ENCODE peak calls at places on chromosomes 11 and 22, in nine cellular contexts. L is prostate gland, O is IMR-90, H is psoas muscle, J is mucosa of descending colon, G is AG04450, Q is chondrocyte, V is cardiac fibroblast, Z is AG09309. N is an unnamed sample.

GRCh38 chr22:17880468-17880867 is 106.2 kb upstream of the BID start:
- DNase-seq in L (no peak), O (no peak), H (no peak), J (peak), G (no peak), Q (no peak), V (no peak), Z (no peak), N (no peak)

GRCh38 chr11:21727102-21727501 is 465.8 kb upstream of the ANO5 start:
- DNase-seq in L (no peak), O (no peak), H (no peak), J (no peak), G (no peak), Q (no peak), V (no peak), Z (no peak), N (no peak)

GRCh38 chr11:43575931-43576833 is 104.4 kb upstream of the HSD17B12 start:
- DNase-seq in L (no peak), O (no peak), H (no peak), J (no peak), G (no peak), Q (no peak), V (peak), Z (no peak), N (no peak)

GRCh38 chr22:47836957-47837356 is 1074.5 kb downstream of the TBC1D22A start:
- DNase-seq in L (no peak), O (no peak), H (no peak), J (no peak), G (no peak), Q (no peak), V (no peak), Z (no peak), N (no peak)

GRCh38 chr22:24423519-24424000 is 3.8 kb upstream of the ADORA2A start:
- DNase-seq in L (no peak), O (no peak), H (peak), J (peak), G (no peak), Q (no peak), V (peak), Z (no peak), N (peak)

GRCh38 chr11:70429428-70429705 is 31.0 kb downstream of the CTTN start:
- DNase-seq in L (no peak), O (no peak), H (no peak), J (no peak), G (no peak), Q (peak), V (no peak), Z (no peak), N (no peak)

GRCh38 chr11:82797595-82797971 is 63.9 kb upstream of the FAM181B start:
- DNase-seq in L (no peak), O (no peak), H (no peak), J (no peak), G (no peak), Q (no peak), V (no peak), Z (no peak), N (no peak)

GRCh38 chr22:17471901-17472566 is 91.3 kb upstream of the SLC25A18 start:
- DNase-seq in L (no peak), O (no peak), H (no peak), J (no peak), G (no peak), Q (no peak), V (no peak), Z (no peak), N (no peak)

GRCh38 chr22:28441720-28442263 is 237.8 kb downstream of the TTC28 start:
- DNase-seq in L (peak), O (no peak), H (no peak), J (no peak), G (no peak), Q (no peak), V (peak), Z (no peak), N (no peak)

GRCh38 chr11:13010737-13011342 is 1.7 kb downstream of the RASSF10 start:
- DNase-seq in L (no peak), O (no peak), H (no peak), J (peak), G (no peak), Q (no peak), V (no peak), Z (no peak), N (peak)

GRCh38 chr22:39612811-39613548 is 42.4 kb downstream of the CACNA1I start:
- DNase-seq in L (no peak), O (no peak), H (no peak), J (no peak), G (no peak), Q (no peak), V (no peak), Z (no peak), N (no peak)

GRCh38 chr22:35634981-35635540 is 13.2 kb upstream of the APOL6 start:
- DNase-seq in L (no peak), O (peak), H (no peak), J (no peak), G (no peak), Q (no peak), V (no peak), Z (no peak), N (no peak)

GRCh38 chr22:38162881-38163843 is 18.5 kb downstream of the PLA2G6 start:
- DNase-seq in L (no peak), O (no peak), H (no peak), J (no peak), G (no peak), Q (no peak), V (no peak), Z (no peak), N (no peak)

GRCh38 chr11:18065572-18065971 is 19.5 kb upstream of the TPH1 start:
- DNase-seq in L (peak), O (no peak), H (no peak), J (peak), G (no peak), Q (no peak), V (no peak), Z (no peak), N (no peak)

GRCh38 chr11:126886636-126887035 is 113.9 kb downstream of the KIRREL3 start:
- DNase-seq in L (no peak), O (no peak), H (no peak), J (no peak), G (no peak), Q (no peak), V (no peak), Z (no peak), N (no peak)

GRCh38 chr22:21887841-21888240 is 20.4 kb upstream of the MAPK1 start:
- DNase-seq in L (no peak), O (no peak), H (no peak), J (no peak), G (no peak), Q (no peak), V (no peak), Z (no peak), N (no peak)

GRCh38 chr11:65646921-65647701 is 9.2 kb downstream of the SIPA1 start:
- DNase-seq in L (peak), O (no peak), H (peak), J (peak), G (no peak), Q (peak), V (peak), Z (no peak), N (no peak)

GRCh38 chr22:47198801-47199251 is 436.4 kb downstream of the TBC1D22A start:
- DNase-seq in L (no peak), O (no peak), H (no peak), J (no peak), G (no peak), Q (no peak), V (no peak), Z (no peak), N (no peak)

GRCh38 chr11:17218403-17218802 is 10.6 kb upstream of the PIK3C2A start:
- DNase-seq in L (no peak), O (no peak), H (no peak), J (no peak), G (no peak), Q (no peak), V (no peak), Z (no peak), N (no peak)

GRCh38 chr11:102559839-102560238 is 29.3 kb upstream of the MMP7 start:
- DNase-seq in L (no peak), O (no peak), H (no peak), J (no peak), G (no peak), Q (no peak), V (no peak), Z (no peak), N (no peak)

GRCh38 chr22:43151251-43152000 is at the start of gene TSPO:
- DNase-seq in L (peak), O (peak), H (peak), J (peak), G (no peak), Q (no peak), V (peak), Z (no peak), N (peak)

GRCh38 chr11:81237139-81237538 is 1496.5 kb downstream of the FAM181B start:
- DNase-seq in L (peak), O (peak), H (no peak), J (no peak), G (no peak), Q (no peak), V (peak), Z (no peak), N (peak)

GRCh38 chr11:56624661-56625110 is 10.0 kb upstream of the OR5M1 start:
- DNase-seq in L (peak), O (peak), H (no peak), J (no peak), G (no peak), Q (no peak), V (peak), Z (peak), N (no peak)

GRCh38 chr11:13368041-13368446 is 90.5 kb downstream of the BMAL1 start:
- DNase-seq in L (no peak), O (peak), H (no peak), J (no peak), G (no peak), Q (no peak), V (peak), Z (no peak), N (no peak)

GRCh38 chr11:94737171-94737611 is 31.0 kb upstream of the AMOTL1 start:
- DNase-seq in L (no peak), O (peak), H (no peak), J (no peak), G (no peak), Q (no peak), V (no peak), Z (no peak), N (no peak)

GRCh38 chr22:29700949-29701927 is 18.6 kb upstream of the CABP7 start:
- DNase-seq in L (no peak), O (peak), H (no peak), J (peak), G (no peak), Q (no peak), V (peak), Z (no peak), N (no peak)
- TF ChIP-seq CTCF in L (no peak), O (peak), H (no peak), J (no peak), G (peak), Q (peak), V (peak), Z (no peak), N (peak)

GRCh38 chr22:50267591-50268390 is 2.4 kb downstream of the MAPK11 start:
- DNase-seq in L (peak), O (peak), H (peak), J (peak), G (no peak), Q (no peak), V (peak), Z (no peak), N (no peak)
- TF ChIP-seq CTCF in L (peak), O (peak), H (peak), J (no peak), G (peak), Q (peak), V (peak), Z (peak), N (peak)

GRCh38 chr11:1197431-1197885 is 25.4 kb upstream of the MUC5B start:
- DNase-seq in L (no peak), O (no peak), H (peak), J (peak), G (no peak), Q (peak), V (no peak), Z (no peak), N (no peak)
- TF ChIP-seq CTCF in L (no peak), O (no peak), H (no peak), J (no peak), G (no peak), Q (no peak), V (no peak), Z (no peak), N (no peak)

GRCh38 chr11:110738641-110739040 is 26.4 kb upstream of the ARHGAP20 start:
- DNase-seq in L (no peak), O (no peak), H (no peak), J (no peak), G (no peak), Q (no peak), V (no peak), Z (no peak), N (no peak)
- TF ChIP-seq CTCF in L (no peak), O (no peak), H (no peak), J (no peak), G (no peak), Q (no peak), V (no peak), Z (no peak), N (no peak)

GRCh38 chr11:60485987-60486386 is 6.6 kb upstream of the MS4A12 start:
- DNase-seq in L (peak), O (no peak), H (no peak), J (no peak), G (no peak), Q (no peak), V (no peak), Z (no peak), N (peak)
- TF ChIP-seq CTCF in L (peak), O (no peak), H (no peak), J (no peak), G (no peak), Q (peak), V (no peak), Z (no peak), N (peak)

GRCh38 chr11:32173977-32174376 is 83.1 kb downstream of the RCN1 start:
- DNase-seq in L (no peak), O (no peak), H (no peak), J (no peak), G (no peak), Q (no peak), V (no peak), Z (no peak), N (no peak)

GRCh38 chr11:32172771-32173170 is 81.9 kb downstream of the RCN1 start:
- DNase-seq in L (peak), O (peak), H (no peak), J (no peak), G (no peak), Q (no peak), V (peak), Z (no peak), N (no peak)

GRCh38 chr11:32168924-32169323 is 78.0 kb downstream of the RCN1 start:
- DNase-seq in L (no peak), O (no peak), H (no peak), J (no peak), G (no peak), Q (no peak), V (no peak), Z (no peak), N (no peak)

GRCh38 chr11:32176223-32176811 is 85.4 kb downstream of the RCN1 start:
- DNase-seq in L (peak), O (peak), H (peak), J (peak), G (peak), Q (no peak), V (peak), Z (peak), N (peak)

DNA sequence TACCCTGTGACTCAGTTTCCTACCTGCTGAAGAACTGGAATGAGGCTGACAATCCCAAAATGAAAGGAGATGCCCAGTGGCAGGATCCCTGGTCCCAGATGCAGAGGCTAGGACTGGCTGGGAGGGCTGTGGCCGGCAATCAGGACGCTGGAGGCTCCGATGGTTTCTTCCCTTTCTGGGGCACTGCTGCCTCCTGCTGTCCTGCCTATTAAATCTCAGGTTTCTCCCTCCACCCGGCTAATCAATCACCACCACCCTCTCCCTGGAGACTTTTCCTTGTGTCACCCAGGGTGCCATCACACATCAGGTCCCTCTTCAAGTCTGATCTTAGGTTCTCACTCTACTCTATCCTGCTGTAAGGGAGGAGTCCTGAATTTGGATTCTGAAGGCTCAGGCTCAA is 82.6 kb downstream of the RCN1 start:
- DNase-seq in L (peak), O (peak), H (peak), J (peak), G (peak), Q (no peak), V (peak), Z (peak), N (peak)
- TF ChIP-seq CTCF in L (peak), O (peak), H (peak), J (no peak), G (peak), Q (peak), V (peak), Z (peak), N (peak)

GRCh38 chr22:31841029-31841827 is 87.4 kb downstream of the DEPDC5 start:
- DNase-seq in L (no peak), O (no peak), H (no peak), J (no peak), G (no peak), Q (no peak), V (no peak), Z (no peak), N (no peak)

GRCh38 chr22:31850135-31850534 is 94.2 kb upstream of the YWHAH start:
- DNase-seq in L (no peak), O (no peak), H (no peak), J (no peak), G (no peak), Q (no peak), V (no peak), Z (no peak), N (no peak)

GRCh38 chr22:31844941-31845340 is 91.1 kb downstream of the DEPDC5 start:
- DNase-seq in L (no peak), O (no peak), H (no peak), J (no peak), G (no peak), Q (no peak), V (no peak), Z (no peak), N (no peak)

GRCh38 chr22:31843526-31843925 is 89.7 kb downstream of the DEPDC5 start:
- DNase-seq in L (no peak), O (no peak), H (no peak), J (no peak), G (no peak), Q (no peak), V (no peak), Z (no peak), N (no peak)

DNA sequence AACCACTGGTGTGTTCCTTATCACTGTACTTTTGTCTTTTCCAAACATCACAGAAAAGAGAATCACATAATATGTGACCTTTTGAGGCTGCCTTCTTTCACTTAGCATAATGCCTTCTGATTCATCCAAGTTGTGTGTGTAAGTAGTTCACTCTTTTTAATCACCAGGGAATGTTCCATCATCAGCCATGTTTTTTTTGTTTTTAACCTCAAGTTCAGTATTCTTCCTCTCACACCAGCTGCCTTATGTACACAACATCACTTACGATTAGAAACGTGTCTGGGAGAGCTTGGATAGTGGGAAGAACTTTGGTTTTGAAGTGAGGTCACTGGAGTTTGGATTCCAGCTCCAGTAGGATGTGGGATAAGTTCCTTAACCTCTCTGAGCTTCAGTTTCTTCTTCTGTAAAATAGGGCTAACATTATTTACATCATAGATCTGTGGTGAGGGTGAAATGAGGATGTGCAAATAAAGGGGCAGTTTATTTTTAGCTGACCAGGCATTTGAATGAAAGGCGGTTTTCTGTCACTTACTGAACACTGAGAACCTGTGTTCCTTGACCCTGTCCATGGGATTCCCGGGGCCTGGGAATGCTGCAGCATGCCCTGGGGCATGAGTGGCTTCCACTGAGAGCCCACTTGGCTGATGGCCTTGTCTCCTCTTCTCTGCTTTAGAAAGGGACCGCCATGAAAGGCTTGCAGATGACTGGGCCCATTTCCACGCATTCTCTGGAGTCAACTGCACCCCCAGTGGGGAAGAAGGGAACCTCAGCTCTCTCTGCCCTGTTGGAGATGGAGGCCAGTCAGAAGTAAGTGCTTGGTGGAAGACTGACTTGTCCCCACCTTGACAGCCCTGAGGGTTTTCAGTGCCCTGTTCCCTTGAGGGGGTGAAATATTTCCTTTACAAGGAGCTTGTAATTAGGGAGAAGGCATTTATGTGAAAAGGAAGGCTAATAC is 92.6 kb downstream of the DEPDC5 start:
- DNase-seq in L (no peak), O (peak), H (no peak), J (no peak), G (peak), Q (no peak), V (peak), Z (no peak), N (peak)
- TF ChIP-seq CTCF in L (no peak), O (peak), H (no peak), J (no peak), G (peak), Q (peak), V (peak), Z (peak), N (peak)